ENCODE peak calls at places on chromosomes 3 and 15, in five cellular contexts. Z is lung, A is GM12892, T is AG08395, R is foreskin fibroblast. I is an unnamed sample.

GRCh38 chr3:194169595-194169994 is 33.6 kb downstream of the HES1 start:
- DNase-seq in T (no peak), R (no peak), Z (no peak), A (no peak), I (no peak)

GRCh38 chr3:183265713-183266417 is 12.8 kb downstream of the B3GNT5 start:
- DNase-seq in Z (no peak), A (no peak), R (peak), T (no peak), I (no peak)

GRCh38 chr15:72058590-72058989 is 59.4 kb downstream of the MYO9A start:
- DNase-seq in T (peak), R (no peak), A (no peak), Z (no peak), I (no peak)

GRCh38 chr3:12966847-12967750 is 106.1 kb downstream of the IQSEC1 start:
- DNase-seq in T (no peak), R (no peak), A (peak), Z (no peak), I (no peak)

GRCh38 chr3:10926831-10927521 is 65.6 kb upstream of the SLC6A1 start:
- DNase-seq in Z (no peak), A (no peak), R (no peak), T (no peak), I (peak)

GRCh38 chr3:123353227-123353851 is 95.6 kb downstream of the ADCY5 start:
- DNase-seq in Z (no peak), A (no peak), R (no peak), T (no peak), I (no peak)

GRCh38 chr3:46946856-46947544 is 29.5 kb downstream of the CCDC12 start:
- DNase-seq in T (no peak), Z (no peak), R (peak), A (no peak), I (no peak)

GRCh38 chr15:65619636-65620290 is 2.0 kb upstream of the SLC24A1 start:
- DNase-seq in Z (no peak), T (no peak), R (no peak), A (no peak), I (no peak)

GRCh38 chr3:135806342-135806741 is 159.2 kb upstream of the PPP2R3A start:
- DNase-seq in T (no peak), Z (no peak), R (no peak), A (no peak), I (no peak)

GRCh38 chr3:169496402-169496801 is 167.1 kb downstream of the MECOM start:
- DNase-seq in T (no peak), A (no peak), R (no peak), Z (no peak), I (no peak)

GRCh38 chr3:114404590-114404989 is 110.8 kb downstream of the TIGIT start:
- DNase-seq in R (no peak), Z (no peak), A (no peak), T (no peak), I (peak)

GRCh38 chr3:39166134-39166710 is 12.8 kb upstream of the CSRNP1 start:
- DNase-seq in Z (no peak), T (peak), A (no peak), R (peak), I (peak)

GRCh38 chr3:73508330-73508954 is 116.3 kb downstream of the PDZRN3 start:
- DNase-seq in A (peak), R (peak), Z (peak), T (peak), I (peak)

GRCh38 chr3:3281024-3281423 is 101.5 kb upstream of the CRBN start:
- DNase-seq in T (no peak), Z (no peak), A (no peak), R (no peak), I (no peak)

GRCh38 chr3:100044369-100044768 is 69.9 kb downstream of the FILIP1L start:
- DNase-seq in A (peak), T (no peak), Z (no peak), R (no peak), I (no peak)

GRCh38 chr15:70855764-70856163 is 1.8 kb upstream of the LARP6 start:
- DNase-seq in R (no peak), A (no peak), T (no peak), Z (no peak), I (no peak)

GRCh38 chr15:85890620-85890980 is 95.9 kb upstream of the KLHL25 start:
- DNase-seq in Z (no peak), A (no peak), T (no peak), R (no peak), I (no peak)

GRCh38 chr3:53005854-53006513 is 39.9 kb downstream of the SFMBT1 start:
- DNase-seq in Z (no peak), T (no peak), A (no peak), R (no peak), I (no peak)

GRCh38 chr15:67839358-67839928 is 402 bp downstream of the RNU6-1 start:
- DNase-seq in T (peak), Z (no peak), R (no peak), A (no peak), I (no peak)

GRCh38 chr3:197709135-197709534 is 27.6 kb downstream of the RUBCN start:
- DNase-seq in R (no peak), Z (no peak), A (no peak), T (no peak), I (no peak)

GRCh38 chr3:155572085-155572484 is 172.8 kb downstream of the PLCH1 start:
- DNase-seq in R (peak), Z (no peak), T (peak), A (no peak), I (peak)

GRCh38 chr15:70466895-70467529 is 296.3 kb downstream of the UACA start:
- DNase-seq in Z (peak), T (peak), R (peak), A (no peak), I (peak)

GRCh38 chr15:97014001-97014400 is 683.5 kb downstream of the NR2F2 start:
- DNase-seq in R (no peak), Z (no peak), T (no peak), A (no peak), I (no peak)

GRCh38 chr3:52851348-52851747 is 16.5 kb upstream of the MUSTN1 start:
- DNase-seq in R (peak), A (peak), Z (no peak), T (peak), I (no peak)

GRCh38 chr3:133277813-133278212 is 122.0 kb upstream of the BFSP2 start:
- DNase-seq in T (no peak), R (no peak), A (no peak), Z (no peak), I (peak)

GRCh38 chr3:127772776-127773751 is 49.3 kb downstream of the MGLL start:
- DNase-seq in R (no peak), A (no peak), Z (no peak), T (no peak), I (no peak)

GRCh38 chr3:156547637-156548036 is 7.3 kb downstream of the SSR3 start:
- DNase-seq in A (no peak), Z (no peak), T (no peak), R (no peak), I (no peak)

GRCh38 chr3:156149781-156150375 is 29.5 kb downstream of the KCNAB1 start:
- DNase-seq in R (no peak), A (no peak), Z (no peak), T (no peak), I (no peak)

GRCh38 chr15:59296181-59296617 is 76.5 kb downstream of the MYO1E start:
- DNase-seq in Z (no peak), R (peak), T (peak), A (no peak), I (peak)

GRCh38 chr3:170076715-170077238 is 39.0 kb downstream of the GPR160 start:
- DNase-seq in R (peak), Z (no peak), T (peak), A (no peak), I (peak)

GRCh38 chr15:73686781-73687256 is 2.6 kb downstream of the CD276 start:
- DNase-seq in A (no peak), Z (no peak), T (peak), R (peak), I (peak)